ENCODE peak calls at places on chromosomes 16 and 17, in four cellular contexts. P is H1, S is GM12878, U is K562. D is an unnamed sample.
A peak's percentile ranks its signal among the peaks of the same experiment; 100 is the strongest.

GRCh38 chr16:86383488-86384262 is 126.7 kb upstream of the FOXF1 start:
- DNase-seq in U (peak; percentile 30), S (no peak), P (no peak), D (peak; percentile 93)

GRCh38 chr17:50841949-50842354 is 6.6 kb downstream of the WFIKKN2 start:
- DNase-seq in U (peak; percentile 77), S (no peak), P (peak; percentile 53), D (peak; percentile 58)

GRCh38 chr17:27245230-27245696 is 48.7 kb upstream of the WSB1 start:
- DNase-seq in U (peak; percentile 89), P (peak; percentile 58), S (peak; percentile 51), D (peak; percentile 89)

GRCh38 chr16:23225109-23225508 is 42.6 kb downstream of the SCNN1G start:
- DNase-seq in P (no peak), U (no peak), S (no peak), D (no peak)

GRCh38 chr17:15469260-15469659 is 1.8 kb upstream of the CDRT4 start:
- DNase-seq in S (no peak), P (no peak), U (no peak), D (peak; percentile 52)

GRCh38 chr17:82596837-82597672 is 51.2 kb downstream of the WDR45B start:
- DNase-seq in U (no peak), P (no peak), S (no peak), D (no peak)

GRCh38 chr16:85735225-85735722 is 15.6 kb downstream of the C16orf74 start:
- DNase-seq in P (no peak), S (peak; percentile 43), U (no peak), D (no peak)

GRCh38 chr16:8720080-8720966 is 45.9 kb downstream of the ABAT start:
- DNase-seq in U (peak; percentile 16), P (no peak), S (no peak), D (no peak)

GRCh38 chr17:77704048-77704815 is 254.3 kb upstream of the TNRC6C start:
- DNase-seq in S (no peak), U (no peak), P (no peak), D (no peak)

GRCh38 chr17:49677933-49678847 is at the start of gene SPOP:
- DNase-seq in S (peak; percentile 96), U (peak; percentile 99), P (peak; percentile 100), D (peak; percentile 100)

GRCh38 chr17:49676276-49676868 is 1.5 kb downstream of the SPOP start:
- DNase-seq in S (peak; percentile 85), U (peak; percentile 67), P (no peak), D (peak; percentile 38)

GRCh38 chr17:49674507-49674906 is 3.4 kb downstream of the SPOP start:
- DNase-seq in S (no peak), U (no peak), P (no peak), D (no peak)

GRCh38 chr17:49680314-49680713 is 2.4 kb upstream of the SPOP start:
- DNase-seq in P (no peak), U (no peak), S (no peak), D (no peak)

DNA sequence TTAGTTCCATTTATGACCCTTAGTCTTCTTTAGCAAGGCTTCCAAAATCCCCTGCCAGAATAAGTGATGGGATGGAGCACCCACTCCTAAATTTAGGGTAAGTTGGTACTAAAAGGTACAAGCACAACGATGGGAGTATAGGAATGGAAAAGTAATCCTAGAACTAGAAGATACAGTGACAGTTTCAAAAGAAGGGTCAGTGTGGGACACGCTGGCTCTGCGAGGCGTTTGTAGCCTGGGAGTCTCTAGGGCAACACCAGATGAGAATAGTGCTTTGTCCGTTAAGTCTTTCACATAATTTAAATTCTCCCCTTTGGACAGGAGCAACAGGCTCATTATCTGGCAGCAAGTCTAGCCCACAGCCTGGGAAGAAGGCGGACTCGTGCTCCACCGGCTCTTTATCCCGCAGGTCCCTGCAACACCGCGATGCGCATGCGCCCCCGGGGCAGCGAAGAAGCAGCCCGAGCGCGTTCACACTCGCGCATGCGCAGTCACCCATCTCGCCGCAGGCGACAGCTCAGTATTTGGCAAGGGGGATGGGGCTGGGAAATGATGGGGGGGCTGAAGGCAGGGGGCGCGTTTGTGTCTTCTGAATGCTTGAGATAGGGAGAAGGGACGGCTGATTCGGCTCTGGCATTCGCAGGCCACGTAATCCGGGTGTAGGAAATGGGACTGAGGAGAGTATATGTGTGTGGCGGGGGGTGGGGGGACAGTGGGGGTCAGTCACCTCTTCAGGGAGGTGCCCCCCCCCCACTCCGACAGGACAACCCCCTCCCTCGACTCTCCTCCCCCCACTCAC is 564 bp downstream of the SPOP start:
- DNase-seq in P (peak; percentile 88), U (peak; percentile 98), S (peak; percentile 75), D (peak; percentile 91)
- H3K9ac ChIP-seq in P (peak overlapping the region; percentile 74), U (peak overlapping the region; percentile 84), S (peak overlapping the region; percentile 83), D (peak overlapping the region; percentile 92)

DNA sequence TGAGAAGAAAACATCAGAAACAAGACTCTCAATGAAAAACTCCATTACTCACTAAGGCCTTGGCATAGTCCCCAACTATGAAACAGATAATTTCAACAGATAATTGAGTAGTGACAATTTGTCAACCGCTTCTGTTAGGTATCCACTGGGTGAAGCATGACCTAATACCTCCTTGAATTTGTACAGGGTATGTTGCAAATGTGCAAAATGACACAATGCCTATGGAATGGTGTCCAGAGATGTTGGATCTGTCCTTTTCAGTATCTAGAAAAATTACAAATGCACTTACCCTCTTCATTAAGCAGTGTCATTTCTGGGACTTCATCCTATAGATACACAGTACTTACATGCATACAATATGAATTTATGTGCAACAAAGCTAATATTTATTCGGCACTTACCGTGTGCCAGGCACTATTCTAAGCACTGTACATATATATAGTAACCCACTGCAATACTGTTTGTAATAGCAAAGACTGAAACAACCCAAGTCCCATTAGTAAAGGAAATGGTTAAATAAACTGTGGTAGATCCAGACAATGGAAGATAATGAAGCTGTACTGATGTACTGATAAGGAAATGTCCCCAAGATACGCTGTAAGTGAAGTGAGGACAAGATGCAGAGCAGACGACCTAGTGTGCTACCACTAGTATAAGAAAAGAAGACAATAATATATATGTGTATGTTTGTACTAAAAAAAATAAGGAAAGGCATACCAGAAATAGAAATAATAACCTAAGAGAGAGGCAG is 21.4 kb upstream of the SLC6A4 start:
- DNase-seq in U (no peak), P (no peak), S (no peak), D (peak; percentile 66)
- TF ChIP-seq CHD1 in U (no peak), P (no peak), S (no peak), D (no peak)

DNA sequence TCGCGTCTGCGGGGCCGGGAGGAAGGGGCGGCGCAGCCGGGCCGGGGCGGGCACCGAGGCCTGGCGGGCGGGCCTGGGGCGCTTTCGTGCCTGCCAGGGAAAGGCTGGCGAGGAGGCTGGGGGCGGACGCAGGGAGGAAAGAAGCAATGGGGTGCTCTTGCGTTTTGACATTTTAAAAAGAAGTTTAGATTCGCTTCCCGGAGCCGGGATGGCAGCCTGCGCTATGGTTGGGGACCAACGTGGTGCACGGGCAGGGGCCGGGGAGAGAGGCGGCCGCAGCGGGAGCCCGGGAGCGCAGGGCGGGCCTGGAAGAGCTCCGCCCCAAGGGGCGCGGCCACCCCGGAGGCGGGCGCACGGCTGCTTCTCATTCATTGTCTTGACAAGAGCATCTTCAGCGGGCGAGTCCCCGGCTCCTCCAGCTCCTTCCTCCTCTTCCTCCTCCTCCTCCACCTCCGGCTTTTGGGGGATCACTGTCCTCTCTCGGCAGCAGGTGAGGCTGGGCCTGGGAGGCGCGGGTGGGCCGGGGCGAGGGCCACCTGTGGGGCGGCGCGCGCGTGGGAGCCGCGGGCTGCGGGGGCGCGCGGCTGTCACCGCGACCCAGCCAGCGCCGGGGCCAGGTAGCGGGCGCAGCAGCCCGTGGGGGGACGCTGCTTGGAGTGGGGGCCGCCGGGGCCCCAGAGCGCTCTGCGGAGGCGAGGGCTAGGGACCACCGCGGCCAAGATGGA is at the start of gene CORO1A:
- DNase-seq in S (peak; percentile 32), P (no peak), U (peak; percentile 88), D (peak; percentile 67)
- H3K9ac ChIP-seq in S (peak within 1 kb of the TSS; percentile 99), P (no peak within 1 kb of the TSS), U (no peak within 1 kb of the TSS), D (peak within 1 kb of the TSS; percentile 83)

DNA sequence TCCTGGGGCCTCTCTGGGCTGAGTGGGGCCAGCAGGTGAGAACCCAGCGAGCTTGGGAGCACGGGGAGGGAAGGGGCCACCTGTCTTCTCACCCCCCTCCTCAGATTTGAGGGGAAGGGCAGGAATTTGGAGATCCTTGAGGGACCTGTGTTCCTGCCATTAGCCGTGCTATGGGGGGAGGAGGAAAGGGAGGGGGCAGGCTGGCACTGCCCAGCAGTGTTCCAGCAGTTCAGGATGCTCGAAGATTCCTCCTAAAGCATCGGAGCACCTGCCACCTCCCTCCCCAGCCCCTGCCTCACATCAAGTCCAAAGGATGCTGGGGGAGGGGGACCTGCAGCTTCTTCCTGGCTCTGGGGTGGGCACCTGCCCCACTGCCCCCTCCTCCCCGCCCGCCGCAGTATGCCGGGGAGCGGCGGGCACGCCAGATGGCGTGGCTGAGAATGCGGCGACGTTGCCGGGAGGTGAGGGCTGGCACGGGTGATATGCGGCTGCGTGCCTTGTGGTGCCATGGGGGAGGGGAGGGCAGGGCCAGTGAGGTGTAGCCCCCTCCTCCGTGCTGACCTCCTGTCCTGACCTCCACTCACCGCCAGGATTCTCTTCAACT is 4.7 kb upstream of the NEUROD2 start:
- DNase-seq in P (no peak), S (no peak), U (no peak), D (no peak)
- TF ChIP-seq CHD1 in P (no peak), S (no peak), U (no peak), D (no peak)

DNA sequence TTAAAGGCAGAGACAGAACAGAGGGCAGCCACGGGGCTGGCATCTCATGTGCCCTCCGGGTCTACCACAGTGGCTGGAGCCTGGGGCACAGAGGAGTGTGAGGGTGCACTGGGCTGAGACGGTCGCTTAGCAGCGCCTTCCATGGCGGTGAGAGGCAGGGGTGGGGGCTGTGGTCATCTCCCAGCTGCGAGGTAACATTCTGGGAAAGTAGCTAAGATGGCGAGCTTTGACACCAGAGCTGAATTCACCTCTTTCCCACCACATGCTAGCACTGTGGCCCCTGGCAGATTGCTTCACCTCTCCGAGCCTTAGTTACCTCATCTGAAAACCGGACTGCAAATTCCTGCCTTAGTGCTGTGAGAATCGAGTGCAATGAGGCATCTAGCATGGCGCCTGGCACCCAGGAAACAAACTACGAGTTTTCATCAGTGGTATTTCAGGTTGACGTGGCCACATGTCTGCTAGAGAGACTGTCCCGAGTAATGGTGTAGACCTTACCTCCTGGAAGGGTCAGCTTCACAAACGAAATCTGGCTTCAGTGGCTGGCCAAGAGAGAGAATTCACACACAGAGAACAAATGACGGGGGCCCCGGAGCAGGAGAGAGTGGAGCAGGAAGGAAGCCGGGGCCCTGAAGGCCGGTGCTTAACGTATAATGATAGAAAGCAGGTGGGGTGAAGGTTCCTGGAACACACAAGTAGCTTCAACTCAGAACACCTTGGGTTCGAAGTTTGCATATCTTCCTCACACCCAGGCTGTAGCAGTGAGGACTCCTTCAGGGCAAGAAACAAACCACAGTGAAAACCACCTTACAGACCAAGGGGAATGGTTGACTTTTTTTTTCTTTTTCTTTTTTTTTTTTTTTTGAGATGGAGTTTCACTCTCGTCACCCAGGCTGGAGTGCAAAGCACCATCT is 63.9 kb upstream of the RPH3AL start:
- DNase-seq in S (peak; percentile 85), P (no peak), U (no peak), D (no peak)
- H3K9ac ChIP-seq in S (peak overlapping the region; percentile 89), P (no peak overlapping the region), U (no peak overlapping the region), D (no peak overlapping the region)

GRCh38 chr17:3992370-3992769 is 28.1 kb upstream of the ATP2A3 start:
- DNase-seq in P (no peak), S (no peak), U (no peak), D (no peak)

GRCh38 chr17:3993493-3994220 is 29.4 kb upstream of the ATP2A3 start:
- DNase-seq in U (no peak), P (no peak), S (peak; percentile 63), D (no peak)

GRCh38 chr17:3998436-3998835 is 34.2 kb upstream of the ATP2A3 start:
- DNase-seq in P (no peak), U (no peak), S (no peak), D (no peak)

GRCh38 chr17:3994221-3994576 is 30.0 kb upstream of the ATP2A3 start:
- DNase-seq in U (no peak), P (no peak), S (no peak), D (no peak)

DNA sequence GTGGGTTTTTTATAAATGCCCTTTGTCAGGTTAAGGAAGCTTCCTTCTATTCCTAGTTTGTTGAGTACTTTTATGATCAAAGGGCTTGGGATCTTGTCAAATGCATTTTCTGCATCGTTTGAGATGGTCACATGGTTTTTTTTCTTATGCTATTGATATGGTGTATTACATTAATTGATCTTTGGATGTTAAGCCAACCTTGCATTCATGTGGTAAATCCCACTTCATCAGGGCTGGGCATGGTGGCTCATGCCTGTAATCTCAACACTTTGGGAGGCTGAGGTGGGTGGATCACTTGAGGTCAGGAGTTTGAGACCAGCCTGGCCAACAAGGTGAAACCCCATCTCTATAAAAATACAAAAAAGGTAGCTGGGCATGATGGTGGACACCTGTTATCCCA is 30.8 kb upstream of the ATP2A3 start:
- DNase-seq in S (no peak), U (no peak), P (no peak), D (no peak)
- TF ChIP-seq CHD1 in S (no peak), U (no peak), P (no peak), D (no peak)